ENCODE peak calls at places on chromosomes 2 and 18, in six cellular contexts. G is kidney; S is prostate gland; V is uterus; N is CD8-positive, alpha-beta memory T cell; Y is GM23248. E is an unnamed sample. For H3K36me3, the result is how much of the 10 kb centered on the place peaks cover.

GRCh38 chr2:41994177-41994576 is 53.6 kb upstream of the PKDCC start:
- DNase-seq in G (no peak), N (no peak), V (no peak), S (no peak), Y (peak), E (no peak)

GRCh38 chr2:11824901-11825592 is 78.6 kb downstream of the LPIN1 start:
- DNase-seq in V (no peak), G (no peak), N (no peak), S (peak), Y (no peak), E (no peak)

GRCh38 chr18:46793565-46793964 is 36.7 kb upstream of the ST8SIA5 start:
- DNase-seq in V (no peak), G (no peak), S (no peak), N (no peak), Y (no peak), E (no peak)

GRCh38 chr2:164597988-164598387 is 23.3 kb downstream of the GRB14 start:
- DNase-seq in G (no peak), V (no peak), Y (no peak), N (no peak), S (no peak), E (no peak)

GRCh38 chr2:101125374-101125773 is 25.8 kb downstream of the TBC1D8 start:
- DNase-seq in S (no peak), G (no peak), Y (peak), N (no peak), V (no peak), E (no peak)

GRCh38 chr2:101426808-101427207 is 39.5 kb upstream of the CREG2 start:
- DNase-seq in G (no peak), V (no peak), Y (no peak), S (no peak), N (no peak), E (no peak)

GRCh38 chr18:6712401-6712800 is 17.1 kb upstream of the ARHGAP28 start:
- DNase-seq in S (no peak), V (no peak), Y (no peak), N (no peak), G (no peak), E (no peak)

GRCh38 chr18:22427797-22428549 is 10.3 kb upstream of the CTAGE1 start:
- DNase-seq in G (no peak), N (no peak), Y (no peak), S (no peak), V (no peak), E (no peak)

GRCh38 chr2:60317831-60318230 is 235.6 kb downstream of the BCL11A start:
- DNase-seq in V (no peak), S (no peak), G (no peak), Y (peak), N (no peak), E (no peak)

GRCh38 chr2:227033471-227034148 is 130.4 kb downstream of the COL4A4 start:
- DNase-seq in V (no peak), N (no peak), G (peak), S (peak), Y (peak), E (peak)

GRCh38 chr2:138274421-138275291 is 226.9 kb upstream of the SPOPL start:
- DNase-seq in N (no peak), V (no peak), Y (peak), G (no peak), S (no peak), E (no peak)

GRCh38 chr2:144519934-144520717 is at the start of gene ZEB2:
- DNase-seq in G (peak), V (peak), S (no peak), Y (peak), N (peak), E (peak)

GRCh38 chr2:194301946-194302345 is 1355.1 kb upstream of the SLC39A10 start:
- DNase-seq in V (no peak), N (no peak), G (no peak), Y (no peak), S (no peak), E (no peak)

GRCh38 chr2:64617631-64618151 is 36.0 kb downstream of the SERTAD2 start:
- DNase-seq in S (no peak), V (no peak), N (no peak), G (no peak), Y (no peak), E (peak)

GRCh38 chr2:118668431-118669424 is 178.7 kb downstream of the EN1 start:
- DNase-seq in G (no peak), N (no peak), V (no peak), Y (peak), S (no peak), E (no peak)

GRCh38 chr2:38074775-38075435 is 1.0 kb downstream of the CYP1B1 start:
- DNase-seq in S (no peak), N (no peak), G (peak), V (peak), Y (peak), E (no peak)

GRCh38 chr2:38723173-38723572 is 28.0 kb downstream of the SRSF7 start:
- DNase-seq in G (no peak), V (no peak), N (no peak), Y (no peak), S (no peak), E (no peak)

GRCh38 chr2:109382236-109382930 is 231.4 kb downstream of the SEPTIN10 start:
- DNase-seq in N (no peak), G (peak), V (peak), S (no peak), Y (no peak), E (peak)

GRCh38 chr18:34493099-34493544 is 217.0 kb upstream of the DTNA start:
- DNase-seq in S (peak), N (no peak), V (peak), Y (peak), G (peak), E (peak)

GRCh38 chr2:12488365-12488972 is 228.3 kb upstream of the TRIB2 start:
- DNase-seq in V (no peak), S (no peak), N (peak), Y (no peak), G (no peak), E (no peak)

GRCh38 chr2:63059434-63060078 is 8.9 kb downstream of the OTX1 start:
- DNase-seq in Y (no peak), N (no peak), G (no peak), V (no peak), S (no peak), E (peak)

GRCh38 chr2:233129351-233129978 is 69.3 kb downstream of the INPP5D start:
- DNase-seq in S (no peak), N (no peak), G (no peak), V (no peak), Y (no peak), E (no peak)

GRCh38 chr2:161136696-161137324 is 23.4 kb upstream of the TANK start:
- DNase-seq in S (no peak), Y (no peak), N (no peak), V (no peak), G (no peak), E (no peak)

GRCh38 chr2:85865539-85866164 is 23.1 kb downstream of the ST3GAL5 start:
- DNase-seq in N (no peak), V (no peak), Y (peak), S (peak), G (no peak), E (no peak)

GRCh38 chr2:27282892-27283291 is 663 bp downstream of the TRIM54 start:
- DNase-seq in V (no peak), N (no peak), S (no peak), Y (no peak), G (no peak), E (no peak)

GRCh38 chr2:207131634-207132418 is 33.9 kb downstream of the KLF7 start:
- DNase-seq in G (no peak), Y (peak), S (no peak), N (no peak), V (no peak), E (no peak)

GRCh38 chr2:240300261-240300821 is 135.1 kb upstream of the GPC1 start:
- DNase-seq in S (no peak), Y (peak), V (no peak), G (no peak), N (no peak), E (no peak)

GRCh38 chr2:207711750-207712487 is 479 bp downstream of the CCNYL1 start:
- DNase-seq in G (peak), N (peak), Y (peak), V (no peak), S (peak), E (peak)

GRCh38 chr2:42072349-42073118 is 24.7 kb downstream of the PKDCC start:
- DNase-seq in N (no peak), G (no peak), S (no peak), Y (no peak), V (no peak), E (no peak)

GRCh38 chr2:46451131-46451711 is 28.1 kb upstream of the TMEM247 start:
- DNase-seq in G (no peak), N (no peak), V (no peak), S (peak), Y (peak), E (peak)

GRCh38 chr2:169012812-169013627 is 18.1 kb downstream of the ABCB11 start:
- DNase-seq in N (no peak), S (no peak), V (no peak), G (no peak), Y (no peak), E (no peak)

GRCh38 chr2:241561811-241562210 is 3.3 kb downstream of the BOK start:
- DNase-seq in S (peak), Y (peak), N (no peak), G (peak), V (peak), E (peak)

GRCh38 chr2:213848631-213849030 is 562.2 kb upstream of the VWC2L start:
- DNase-seq in S (no peak), G (no peak), V (no peak), N (no peak), Y (no peak), E (no peak)

GRCh38 chr18:62282188-62282629 is 42.9 kb upstream of the TNFRSF11A start:
- DNase-seq in N (no peak), Y (peak), V (no peak), S (no peak), G (no peak), E (no peak)

GRCh38 chr2:107570876-107571275 is 255.8 kb upstream of the RGPD4 start:
- DNase-seq in G (no peak), V (no peak), Y (no peak), N (no peak), S (no peak), E (no peak)

GRCh38 chr2:210617732-210618330 is 61.4 kb downstream of the CPS1 start:
- DNase-seq in S (no peak), G (no peak), V (no peak), N (no peak), Y (peak), E (no peak)

GRCh38 chr2:141201161-141201560 is 929.7 kb downstream of the LRP1B start:
- DNase-seq in S (no peak), N (no peak), G (no peak), V (no peak), Y (no peak), E (no peak)

GRCh38 chr2:42897386-42897785 is 105.0 kb upstream of the HAAO start:
- DNase-seq in S (no peak), Y (no peak), G (no peak), N (no peak), V (no peak), E (no peak)

GRCh38 chr2:83085869-83086268 is 1373.2 kb downstream of the SUCLG1 start:
- DNase-seq in G (no peak), S (no peak), V (no peak), Y (no peak), N (no peak), E (no peak)

GRCh38 chr2:83079007-83079406 is 1380.1 kb downstream of the SUCLG1 start:
- DNase-seq in N (no peak), S (no peak), Y (no peak), G (no peak), V (no peak), E (no peak)

GRCh38 chr2:83081835-83082522 is 1377.1 kb downstream of the SUCLG1 start:
- DNase-seq in N (no peak), Y (peak), V (no peak), S (no peak), G (no peak), E (no peak)
- H3K4me3 ChIP-seq in N (no peak), Y (no peak), V (no peak), S (no peak), G (no peak), E (no peak)

DNA sequence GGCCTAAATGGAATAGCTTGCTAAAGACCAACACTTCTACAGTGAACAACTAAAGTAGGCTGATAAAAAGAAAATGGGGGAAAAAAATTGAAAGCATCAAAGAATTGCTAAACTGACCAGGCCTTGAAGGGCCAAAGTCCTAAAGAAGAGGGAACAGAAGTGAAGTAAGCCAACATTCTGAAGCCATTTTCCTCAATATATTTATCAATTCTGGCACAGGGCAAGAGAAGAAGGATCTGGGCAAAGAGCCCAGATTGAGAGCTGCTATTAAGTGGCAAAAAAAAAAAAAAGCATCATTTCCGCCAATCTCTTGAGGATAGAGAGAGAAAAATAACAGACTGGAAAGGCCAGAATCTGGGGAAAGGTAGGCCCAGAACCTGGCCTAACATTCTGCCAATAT is 25.7 kb downstream of the FANCL start:
- DNase-seq in G (no peak), Y (no peak), V (no peak), S (no peak), N (no peak), E (no peak)
- H3K36me3 ChIP-seq in G (under half), Y (under half), V (under half), S (under half), N (under half), E (under half)

DNA sequence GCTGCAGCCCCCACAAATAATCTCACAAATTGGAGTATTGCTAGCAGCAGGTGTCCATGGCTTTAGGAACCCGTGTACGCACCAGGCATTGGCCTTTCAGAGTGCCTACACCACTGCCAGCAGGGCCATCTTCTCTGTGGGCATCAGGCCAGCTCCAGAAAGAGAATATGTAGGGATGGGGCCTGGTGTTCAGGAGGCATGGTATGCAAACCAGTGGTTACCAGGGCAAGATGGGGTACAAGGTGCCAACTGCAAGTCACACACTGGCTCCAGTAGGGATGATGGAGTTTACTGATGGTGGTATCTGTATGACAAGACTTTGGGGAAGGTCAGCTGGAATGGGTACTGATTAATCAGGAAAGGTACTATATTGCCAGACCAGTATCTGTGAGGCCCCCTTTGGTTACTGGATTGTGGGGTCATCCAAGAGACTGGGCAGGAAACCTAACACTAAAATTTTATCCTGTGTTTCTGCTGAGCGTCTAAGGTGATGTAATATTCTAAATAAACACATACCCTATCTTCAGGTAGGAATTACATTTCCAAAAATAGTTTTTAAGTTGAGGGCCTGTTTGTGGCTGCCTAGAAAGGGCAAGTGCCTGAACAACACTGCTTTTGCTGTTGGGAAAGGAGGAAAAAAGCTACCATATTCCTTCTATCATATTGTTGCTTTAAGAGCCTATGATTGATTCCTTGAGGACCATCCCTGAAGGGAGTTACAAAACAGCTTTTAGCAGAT is 9.0 kb downstream of the CNOT9 start:
- DNase-seq in Y (no peak), V (no peak), S (no peak), G (no peak), N (no peak), E (no peak)
- H3K4me3 ChIP-seq in Y (no peak), V (no peak), S (no peak), G (no peak), N (no peak), E (no peak)

DNA sequence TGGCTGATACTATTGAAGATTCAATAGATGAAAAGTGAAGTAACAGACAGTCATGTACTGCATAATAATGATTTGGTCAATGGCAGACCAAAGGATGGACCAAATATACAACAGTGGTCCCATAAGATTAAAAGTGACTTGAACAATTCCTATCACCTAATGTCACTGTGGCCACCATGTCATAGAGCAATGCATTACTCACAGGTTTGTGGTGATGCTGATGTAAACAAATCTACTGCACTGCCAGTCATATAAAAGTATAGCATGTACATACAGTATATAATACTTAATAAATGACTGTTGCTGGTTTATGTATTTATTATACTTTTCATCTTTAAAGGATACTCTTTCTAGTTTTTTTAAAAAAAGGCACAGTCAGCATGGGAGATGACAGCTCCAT is 99.9 kb downstream of the USP34 start:
- DNase-seq in V (no peak), Y (peak), G (no peak), N (no peak), S (no peak), E (no peak)
- H3K36me3 ChIP-seq in V (under half), Y (under half), G (under half), N (under half), S (under half), E (half or more)

DNA sequence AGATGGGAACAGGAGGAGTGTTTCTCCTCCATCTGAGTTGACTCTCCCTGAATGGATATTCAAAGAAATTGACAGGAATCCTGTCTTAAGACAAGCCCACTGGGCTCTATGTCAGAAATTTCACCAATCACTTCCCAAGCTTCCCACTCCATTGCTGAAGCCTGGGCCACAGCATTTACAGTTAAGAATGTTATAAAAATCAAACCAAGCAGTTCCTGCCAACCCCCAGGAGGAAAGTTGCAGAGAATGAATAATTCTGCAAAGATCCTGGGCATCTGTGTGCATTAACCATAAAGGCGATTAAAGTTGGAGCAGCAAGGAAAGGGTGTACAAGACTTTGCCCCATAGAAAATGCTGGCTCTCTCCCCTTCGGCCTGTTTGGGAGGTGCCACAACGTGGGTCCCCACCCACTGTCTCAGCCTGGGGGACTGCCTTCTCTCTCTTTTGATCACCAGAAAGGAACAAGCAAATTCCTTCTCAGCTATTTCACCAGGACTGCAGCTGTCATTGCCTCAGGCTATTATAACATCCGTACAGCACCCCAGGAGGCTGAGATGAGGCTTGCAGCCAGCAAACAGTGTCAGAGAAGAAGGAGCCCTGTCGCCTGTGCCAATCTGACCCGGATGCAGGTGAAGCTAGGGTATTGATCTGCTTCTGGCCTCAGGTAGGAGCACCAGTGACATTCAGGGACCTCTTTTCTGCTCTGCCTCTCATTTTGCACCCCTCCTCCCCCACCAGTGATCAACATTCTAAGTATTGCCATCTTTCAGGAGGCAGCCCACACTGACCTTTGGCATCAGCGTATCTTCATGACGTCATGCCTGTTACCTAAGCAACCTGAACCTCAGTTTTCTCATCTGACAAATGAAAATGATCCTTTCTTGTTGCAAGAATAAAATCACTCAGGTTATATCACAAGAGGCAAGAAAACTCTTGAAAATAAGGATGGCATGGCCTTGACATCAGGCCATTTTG is 219.0 kb downstream of the SH3BP4 start:
- DNase-seq in S (no peak), N (no peak), Y (peak), V (no peak), G (no peak), E (no peak)
- H3K4me3 ChIP-seq in S (no peak), N (no peak), Y (peak), V (no peak), G (no peak), E (no peak)

GRCh38 chr2:84821806-84822205 is 59.1 kb downstream of the TRABD2A start:
- DNase-seq in V (no peak), Y (no peak), G (no peak), S (no peak), N (no peak), E (no peak)

GRCh38 chr2:84827978-84828575 is 52.8 kb downstream of the TRABD2A start:
- DNase-seq in G (no peak), Y (no peak), V (no peak), N (no peak), S (no peak), E (no peak)

GRCh38 chr2:84829693-84830092 is 51.2 kb downstream of the TRABD2A start:
- DNase-seq in G (no peak), S (no peak), Y (no peak), N (no peak), V (no peak), E (no peak)

GRCh38 chr2:84823229-84823628 is 57.7 kb downstream of the TRABD2A start:
- DNase-seq in Y (no peak), S (no peak), N (no peak), G (no peak), V (no peak), E (no peak)

GRCh38 chr2:84823788-84824187 is 57.1 kb downstream of the TRABD2A start:
- DNase-seq in S (no peak), G (no peak), V (no peak), N (no peak), Y (no peak), E (no peak)
- H3K36me3 ChIP-seq in S (under half), G (under half), V (under half), N (under half), Y (under half), E (under half)